ENCODE peak calls at places on chromosomes 7 and 10, in seven cellular contexts. One of them, this sample, is unnamed.

GRCh38 chr7:44388089-44388970 is 62.9 kb upstream of the CAMK2B start:
- DNase-seq in activated T-cell treated with anti-CD3 and anti-CD28 coated beads, Interleukin-2, amount 50 U/mL, for 48 hours: peak
- DNase-seq in naive thymus-derived CD8-positive, alpha-beta T cell: no peak
- DNase-seq in A549: no peak
- DNase-seq in NCI-H2107: no peak
- DNase-seq in transverse colon: no peak
- DNase-seq in COR-L47: no peak
- DNase-seq in this sample: no peak

GRCh38 chr7:88357794-88358533 is 51.3 kb upstream of the STEAP4 start:
- DNase-seq in activated T-cell treated with anti-CD3 and anti-CD28 coated beads, Interleukin-2, amount 50 U/mL, for 48 hours: no peak
- DNase-seq in naive thymus-derived CD8-positive, alpha-beta T cell: no peak
- DNase-seq in A549: peak
- DNase-seq in NCI-H2107: no peak
- DNase-seq in transverse colon: no peak
- DNase-seq in COR-L47: peak
- DNase-seq in this sample: no peak

GRCh38 chr10:90224791-90225566 is 523.6 kb downstream of the KIF20B start:
- DNase-seq in activated T-cell treated with anti-CD3 and anti-CD28 coated beads, Interleukin-2, amount 50 U/mL, for 48 hours: no peak
- DNase-seq in naive thymus-derived CD8-positive, alpha-beta T cell: no peak
- DNase-seq in A549: no peak
- DNase-seq in NCI-H2107: no peak
- DNase-seq in transverse colon: no peak
- DNase-seq in COR-L47: no peak
- DNase-seq in this sample: no peak

GRCh38 chr7:28953628-28954027 is 4.5 kb downstream of the TRIL start:
- DNase-seq in activated T-cell treated with anti-CD3 and anti-CD28 coated beads, Interleukin-2, amount 50 U/mL, for 48 hours: no peak
- DNase-seq in naive thymus-derived CD8-positive, alpha-beta T cell: no peak
- DNase-seq in A549: no peak
- DNase-seq in NCI-H2107: no peak
- DNase-seq in transverse colon: no peak
- DNase-seq in COR-L47: no peak
- DNase-seq in this sample: no peak

GRCh38 chr10:5583525-5584175 is 58.9 kb downstream of the CALML3 start:
- DNase-seq in activated T-cell treated with anti-CD3 and anti-CD28 coated beads, Interleukin-2, amount 50 U/mL, for 48 hours: no peak
- DNase-seq in naive thymus-derived CD8-positive, alpha-beta T cell: no peak
- DNase-seq in A549: no peak
- DNase-seq in NCI-H2107: peak
- DNase-seq in transverse colon: peak
- DNase-seq in COR-L47: peak
- DNase-seq in this sample: no peak

GRCh38 chr10:90133606-90134005 is 432.2 kb downstream of the KIF20B start:
- DNase-seq in activated T-cell treated with anti-CD3 and anti-CD28 coated beads, Interleukin-2, amount 50 U/mL, for 48 hours: no peak
- DNase-seq in naive thymus-derived CD8-positive, alpha-beta T cell: no peak
- DNase-seq in A549: no peak
- DNase-seq in NCI-H2107: no peak
- DNase-seq in transverse colon: no peak
- DNase-seq in COR-L47: no peak
- DNase-seq in this sample: no peak

GRCh38 chr7:960269-960871 is 5.9 kb upstream of the ADAP1 start:
- DNase-seq in activated T-cell treated with anti-CD3 and anti-CD28 coated beads, Interleukin-2, amount 50 U/mL, for 48 hours: no peak
- DNase-seq in naive thymus-derived CD8-positive, alpha-beta T cell: no peak
- DNase-seq in A549: no peak
- DNase-seq in NCI-H2107: no peak
- DNase-seq in transverse colon: peak
- DNase-seq in COR-L47: no peak
- DNase-seq in this sample: no peak

GRCh38 chr7:116395125-116395791 is 104.3 kb upstream of the CAV2 start:
- DNase-seq in activated T-cell treated with anti-CD3 and anti-CD28 coated beads, Interleukin-2, amount 50 U/mL, for 48 hours: no peak
- DNase-seq in naive thymus-derived CD8-positive, alpha-beta T cell: no peak
- DNase-seq in A549: peak
- DNase-seq in NCI-H2107: no peak
- DNase-seq in transverse colon: no peak
- DNase-seq in COR-L47: no peak
- DNase-seq in this sample: peak

GRCh38 chr7:3408814-3409595 is 108.0 kb downstream of the SDK1 start:
- DNase-seq in activated T-cell treated with anti-CD3 and anti-CD28 coated beads, Interleukin-2, amount 50 U/mL, for 48 hours: no peak
- DNase-seq in naive thymus-derived CD8-positive, alpha-beta T cell: no peak
- DNase-seq in A549: no peak
- DNase-seq in NCI-H2107: no peak
- DNase-seq in transverse colon: no peak
- DNase-seq in COR-L47: peak
- DNase-seq in this sample: no peak

GRCh38 chr10:48444266-48444665 is 137.8 kb downstream of the MAPK8 start:
- DNase-seq in activated T-cell treated with anti-CD3 and anti-CD28 coated beads, Interleukin-2, amount 50 U/mL, for 48 hours: no peak
- DNase-seq in naive thymus-derived CD8-positive, alpha-beta T cell: no peak
- DNase-seq in A549: peak
- DNase-seq in NCI-H2107: no peak
- DNase-seq in transverse colon: no peak
- DNase-seq in COR-L47: peak
- DNase-seq in this sample: no peak

GRCh38 chr7:42746226-42746625 is 165.6 kb downstream of the C7orf25 start:
- DNase-seq in activated T-cell treated with anti-CD3 and anti-CD28 coated beads, Interleukin-2, amount 50 U/mL, for 48 hours: no peak
- DNase-seq in naive thymus-derived CD8-positive, alpha-beta T cell: no peak
- DNase-seq in A549: no peak
- DNase-seq in NCI-H2107: no peak
- DNase-seq in transverse colon: no peak
- DNase-seq in COR-L47: no peak
- DNase-seq in this sample: no peak

GRCh38 chr10:101453791-101454718 is 100.1 kb downstream of the BTRC start:
- DNase-seq in activated T-cell treated with anti-CD3 and anti-CD28 coated beads, Interleukin-2, amount 50 U/mL, for 48 hours: no peak
- DNase-seq in naive thymus-derived CD8-positive, alpha-beta T cell: no peak
- DNase-seq in A549: no peak
- DNase-seq in NCI-H2107: no peak
- DNase-seq in transverse colon: no peak
- DNase-seq in COR-L47: no peak
- DNase-seq in this sample: no peak

GRCh38 chr7:2856388-2857169 is 12.5 kb upstream of the GNA12 start:
- DNase-seq in activated T-cell treated with anti-CD3 and anti-CD28 coated beads, Interleukin-2, amount 50 U/mL, for 48 hours: no peak
- DNase-seq in naive thymus-derived CD8-positive, alpha-beta T cell: no peak
- DNase-seq in A549: no peak
- DNase-seq in NCI-H2107: no peak
- DNase-seq in transverse colon: no peak
- DNase-seq in COR-L47: no peak
- DNase-seq in this sample: no peak

GRCh38 chr10:83871486-83872081 is 267.7 kb upstream of the GHITM start:
- DNase-seq in activated T-cell treated with anti-CD3 and anti-CD28 coated beads, Interleukin-2, amount 50 U/mL, for 48 hours: peak
- DNase-seq in naive thymus-derived CD8-positive, alpha-beta T cell: peak
- DNase-seq in A549: peak
- DNase-seq in NCI-H2107: no peak
- DNase-seq in transverse colon: peak
- DNase-seq in COR-L47: peak
- DNase-seq in this sample: peak

GRCh38 chr7:7719235-7719634 is 828 bp upstream of the RPA3 start:
- DNase-seq in activated T-cell treated with anti-CD3 and anti-CD28 coated beads, Interleukin-2, amount 50 U/mL, for 48 hours: peak
- DNase-seq in naive thymus-derived CD8-positive, alpha-beta T cell: peak
- DNase-seq in A549: peak
- DNase-seq in NCI-H2107: peak
- DNase-seq in transverse colon: peak
- DNase-seq in COR-L47: peak
- DNase-seq in this sample: peak

GRCh38 chr7:6398943-6399342 is 48.8 kb downstream of the DAGLB start:
- DNase-seq in activated T-cell treated with anti-CD3 and anti-CD28 coated beads, Interleukin-2, amount 50 U/mL, for 48 hours: no peak
- DNase-seq in naive thymus-derived CD8-positive, alpha-beta T cell: no peak
- DNase-seq in A549: no peak
- DNase-seq in NCI-H2107: no peak
- DNase-seq in transverse colon: no peak
- DNase-seq in COR-L47: no peak
- DNase-seq in this sample: no peak

GRCh38 chr7:150553163-150553562 is 14.0 kb upstream of the GIMAP4 start:
- DNase-seq in activated T-cell treated with anti-CD3 and anti-CD28 coated beads, Interleukin-2, amount 50 U/mL, for 48 hours: no peak
- DNase-seq in naive thymus-derived CD8-positive, alpha-beta T cell: no peak
- DNase-seq in A549: no peak
- DNase-seq in NCI-H2107: no peak
- DNase-seq in transverse colon: no peak
- DNase-seq in COR-L47: no peak
- DNase-seq in this sample: no peak

GRCh38 chr7:140397784-140398750 is at the start of gene SLC37A3:
- DNase-seq in activated T-cell treated with anti-CD3 and anti-CD28 coated beads, Interleukin-2, amount 50 U/mL, for 48 hours: peak
- DNase-seq in naive thymus-derived CD8-positive, alpha-beta T cell: peak
- DNase-seq in A549: peak
- DNase-seq in NCI-H2107: peak
- DNase-seq in transverse colon: peak
- DNase-seq in COR-L47: peak
- DNase-seq in this sample: peak

GRCh38 chr10:78716034-78716660 is 352.6 kb upstream of the ZMIZ1 start:
- DNase-seq in activated T-cell treated with anti-CD3 and anti-CD28 coated beads, Interleukin-2, amount 50 U/mL, for 48 hours: no peak
- DNase-seq in naive thymus-derived CD8-positive, alpha-beta T cell: no peak
- DNase-seq in A549: no peak
- DNase-seq in NCI-H2107: no peak
- DNase-seq in transverse colon: no peak
- DNase-seq in COR-L47: no peak
- DNase-seq in this sample: no peak

GRCh38 chr7:56019501-56019900 is 31.7 kb downstream of the PSPH start:
- DNase-seq in activated T-cell treated with anti-CD3 and anti-CD28 coated beads, Interleukin-2, amount 50 U/mL, for 48 hours: no peak
- DNase-seq in naive thymus-derived CD8-positive, alpha-beta T cell: no peak
- DNase-seq in A549: no peak
- DNase-seq in NCI-H2107: no peak
- DNase-seq in transverse colon: peak
- DNase-seq in COR-L47: no peak
- DNase-seq in this sample: no peak

GRCh38 chr7:117775826-117776623 is 97.2 kb downstream of the CTTNBP2 start:
- DNase-seq in activated T-cell treated with anti-CD3 and anti-CD28 coated beads, Interleukin-2, amount 50 U/mL, for 48 hours: no peak
- DNase-seq in naive thymus-derived CD8-positive, alpha-beta T cell: no peak
- DNase-seq in A549: no peak
- DNase-seq in NCI-H2107: no peak
- DNase-seq in transverse colon: no peak
- DNase-seq in COR-L47: no peak
- DNase-seq in this sample: no peak

GRCh38 chr10:62183442-62183841 is 85.2 kb downstream of the RTKN2 start:
- DNase-seq in activated T-cell treated with anti-CD3 and anti-CD28 coated beads, Interleukin-2, amount 50 U/mL, for 48 hours: no peak
- DNase-seq in naive thymus-derived CD8-positive, alpha-beta T cell: peak
- DNase-seq in A549: no peak
- DNase-seq in NCI-H2107: no peak
- DNase-seq in transverse colon: no peak
- DNase-seq in COR-L47: no peak
- DNase-seq in this sample: no peak